ENCODE peak calls at places on chromosome 7, in five cellular contexts. J is GM12865, G is fibroblast of the aortic adventitia, T is left ventricle myocardium inferior, D is bronchial epithelial cell. V is an unnamed sample.

GRCh38 chr7:128833148-128833938 is 3.1 kb downstream of the FLNC start:
- DNase-seq in D (peak), T (peak), J (no peak), G (peak), V (peak)

GRCh38 chr7:80307251-80307856 is 172.7 kb downstream of the GNAI1 start:
- DNase-seq in T (no peak), G (peak), D (peak), J (no peak), V (peak)

GRCh38 chr7:66505531-66506451 is 122.9 kb upstream of the KCTD7 start:
- DNase-seq in G (no peak), D (no peak), T (no peak), J (no peak), V (no peak)

GRCh38 chr7:157679607-157680006 is 342.8 kb downstream of the DNAJB6 start:
- DNase-seq in G (no peak), J (no peak), D (no peak), T (no peak), V (peak)

GRCh38 chr7:130145424-130146106 is 59.6 kb downstream of the TMEM209 start:
- DNase-seq in T (no peak), G (no peak), J (no peak), D (no peak), V (peak)

GRCh38 chr7:113071465-113071864 is 15.2 kb downstream of the GPR85 start:
- DNase-seq in D (peak), T (no peak), J (no peak), G (peak), V (peak)

GRCh38 chr7:157469181-157470016 is 132.6 kb downstream of the DNAJB6 start:
- DNase-seq in G (no peak), T (no peak), J (no peak), D (no peak), V (no peak)

GRCh38 chr7:130988443-130988842 is 254.4 kb upstream of the KLF14 start:
- DNase-seq in J (no peak), D (no peak), T (no peak), G (no peak), V (no peak)

GRCh38 chr7:130490287-130490686 is 1.6 kb upstream of the MEST start:
- DNase-seq in G (no peak), D (no peak), J (no peak), T (no peak), V (peak)

GRCh38 chr7:70585071-70585470 is 546.9 kb upstream of the GALNT17 start:
- DNase-seq in D (no peak), T (no peak), G (no peak), J (peak), V (no peak)

GRCh38 chr7:135690566-135690965 is 28.3 kb downstream of the STMP1 start:
- DNase-seq in J (no peak), D (no peak), G (peak), T (no peak), V (peak)

GRCh38 chr7:107816053-107816566 is 13.1 kb upstream of the SLC26A3 start:
- DNase-seq in G (peak), D (no peak), T (no peak), J (no peak), V (peak)

DNA sequence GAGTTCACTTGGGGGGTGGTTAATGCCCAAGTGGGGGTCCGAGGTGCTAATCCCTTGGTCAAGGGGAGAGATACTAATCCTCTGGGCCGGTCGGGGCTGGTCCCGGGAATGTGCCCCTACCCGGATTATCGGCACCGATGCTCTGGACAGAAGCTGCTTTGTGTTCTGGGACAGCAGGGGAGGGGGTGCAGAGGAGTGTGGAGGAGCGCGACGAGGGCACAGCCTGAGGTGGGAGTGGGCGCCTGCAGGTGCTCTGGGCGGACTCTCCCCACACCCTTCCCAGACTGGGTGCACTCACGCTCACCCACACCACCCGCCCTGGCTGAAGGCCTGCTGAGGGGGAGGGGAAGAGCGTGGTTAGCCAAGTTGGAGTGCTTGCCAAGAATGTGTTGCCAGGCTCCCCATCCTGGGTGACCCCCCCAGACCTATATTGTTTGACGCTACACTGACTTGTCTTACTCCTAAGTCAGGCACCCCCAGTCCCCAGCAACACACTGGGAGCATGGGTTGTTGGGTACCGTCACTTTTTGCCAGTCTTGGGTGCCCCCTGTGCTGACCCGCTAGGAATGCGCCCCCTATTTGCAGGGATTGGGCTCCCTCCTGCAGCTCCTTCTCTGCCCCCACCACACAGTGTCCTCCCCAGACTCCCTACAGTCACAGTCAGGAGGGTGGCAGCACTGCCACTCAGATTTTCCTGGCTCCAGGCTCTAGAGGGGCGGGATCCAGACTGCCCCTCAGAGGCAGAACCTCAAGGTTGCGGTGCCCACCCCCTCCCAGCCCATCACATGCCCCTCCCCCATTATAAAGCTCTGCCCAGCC is 1.2 kb downstream of the SLC4A2 start:
- DNase-seq in D (no peak), T (no peak), G (peak), J (no peak), V (peak)
- TF ChIP-seq CTCF in D (no peak), T (no peak), G (no peak), J (no peak), V (peak)

GRCh38 chr7:42492895-42493294 is 255.9 kb upstream of the GLI3 start:
- DNase-seq in T (no peak), G (peak), D (no peak), J (no peak), V (no peak)
- H3K4me3 ChIP-seq in T (peak), G (no peak), D (no peak), J (no peak), V (no peak)

GRCh38 chr7:5344342-5344741 is 61.6 kb downstream of the SLC29A4 start:
- DNase-seq in D (no peak), J (no peak), G (no peak), T (no peak), V (no peak)

GRCh38 chr7:5348134-5349004 is 65.6 kb downstream of the SLC29A4 start:
- DNase-seq in D (no peak), J (no peak), T (no peak), G (no peak), V (no peak)

GRCh38 chr7:5345171-5345570 is 62.4 kb downstream of the SLC29A4 start:
- DNase-seq in D (no peak), J (no peak), G (no peak), T (no peak), V (no peak)

GRCh38 chr7:5343893-5344292 is 61.1 kb downstream of the SLC29A4 start:
- DNase-seq in J (no peak), T (no peak), G (no peak), D (no peak), V (no peak)

DNA sequence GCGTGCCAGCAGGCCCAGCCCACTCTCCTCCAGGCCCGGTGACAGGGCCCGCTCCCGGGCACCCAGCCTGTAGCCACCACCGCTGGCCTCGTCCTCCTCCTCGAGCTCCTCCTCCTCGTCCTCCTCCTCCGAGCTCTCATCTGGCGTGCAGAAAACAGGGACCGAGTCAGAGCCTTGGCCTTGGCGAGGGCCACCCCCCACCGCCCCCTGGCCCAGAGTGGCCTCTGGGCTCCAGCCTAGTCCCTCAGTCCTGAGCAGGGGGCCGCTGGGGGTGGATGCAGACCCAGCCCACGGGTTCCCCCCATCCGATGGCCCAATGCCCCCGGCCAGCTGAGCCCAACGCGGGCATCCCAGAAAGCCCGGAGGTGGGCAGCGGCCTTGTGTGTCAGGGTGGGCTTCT is 62.9 kb downstream of the SLC29A4 start:
- DNase-seq in J (no peak), G (no peak), T (no peak), D (no peak), V (no peak)
- TF ChIP-seq CTCF in J (no peak), G (no peak), T (no peak), D (no peak), V (no peak)

DNA sequence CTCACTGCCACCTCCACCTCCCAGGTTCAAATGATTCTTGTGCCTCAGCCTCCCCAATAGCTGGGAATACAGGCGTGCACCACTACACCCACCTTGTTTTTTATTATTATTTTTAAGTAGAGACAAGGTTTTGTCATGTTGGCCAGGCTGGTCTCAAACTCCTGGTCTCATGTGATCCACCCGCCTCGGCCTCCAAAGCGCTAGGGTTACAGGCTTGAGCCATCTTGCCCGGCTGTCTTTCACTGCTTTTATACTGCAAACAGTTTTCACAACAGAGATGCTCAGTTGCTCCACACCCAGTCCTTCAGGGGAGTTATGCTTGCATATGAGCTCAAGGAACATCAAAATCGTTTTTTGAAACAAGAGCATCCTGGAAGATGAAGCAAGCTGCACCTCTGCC is 1.3 kb upstream of the PRR15 start:
- DNase-seq in T (no peak), G (no peak), J (no peak), D (no peak), V (no peak)
- H3K4me3 ChIP-seq in T (peak), G (peak), J (no peak), D (no peak), V (no peak)

V was measured in astrocyte of the spinal cord.